ENCODE peak calls at places on chromosomes 2 and 18, in nine cellular contexts. I is CD4-positive, alpha-beta T cell; T is astrocyte of the spinal cord; M is mesendoderm; Y is T-helper 1 cell; G is stimulated activated CD8-positive, alpha-beta memory T cell treated with anti-CD3 and anti-CD28 coated beads, Interleukin-15, amount 100 ng/mL, for 4 hours; D is EL; S is IMR-90; N is activated gamma-delta T cell. Q is an unnamed sample.

GRCh38 chr2:238103465-238104070 is 3.4 kb downstream of the ESPNL start:
- DNase-seq in I (no peak), M (no peak), S (no peak), G (no peak), Y (no peak), D (no peak), N (no peak), T (no peak), Q (no peak)

GRCh38 chr2:1489486-1489885 is 76.2 kb downstream of the TPO start:
- DNase-seq in M (no peak), D (no peak), Y (no peak), N (no peak), S (no peak), G (no peak), I (no peak), T (no peak), Q (no peak)

GRCh38 chr18:77316013-77316412 is 66.4 kb downstream of the GALR1 start:
- DNase-seq in D (no peak), G (no peak), N (no peak), M (no peak), Y (no peak), S (no peak), I (no peak), T (no peak), Q (no peak)

GRCh38 chr2:109497447-109497846 is 116.3 kb downstream of the SEPTIN10 start:
- DNase-seq in S (peak), D (peak), G (no peak), I (no peak), N (no peak), Y (no peak), T (peak), M (no peak), Q (peak)

GRCh38 chr2:82819936-82820335 is 1639.1 kb downstream of the SUCLG1 start:
- DNase-seq in S (no peak), M (no peak), Y (no peak), I (no peak), N (no peak), G (no peak), T (no peak), D (peak), Q (no peak)

GRCh38 chr2:37323770-37324535 is 680 bp downstream of the PRKD3 start:
- DNase-seq in S (peak), Y (peak), M (peak), I (no peak), D (peak), G (no peak), N (peak), T (peak), Q (no peak)

GRCh38 chr2:203873921-203874631 is 6.5 kb downstream of the CTLA4 start:
- DNase-seq in D (no peak), S (no peak), T (peak), M (peak), G (no peak), I (no peak), N (no peak), Y (no peak), Q (peak)

GRCh38 chr2:173713904-173714555 is 251.1 kb downstream of the SP3 start:
- DNase-seq in N (no peak), D (no peak), Y (no peak), M (no peak), I (no peak), S (no peak), T (no peak), G (no peak), Q (no peak)

GRCh38 chr2:14712091-14712490 is 79.6 kb downstream of the LRATD1 start:
- DNase-seq in T (peak), I (no peak), D (no peak), G (no peak), N (no peak), M (no peak), Y (no peak), S (peak), Q (no peak)

GRCh38 chr2:98155291-98155690 is 68.3 kb downstream of the VWA3B start:
- DNase-seq in I (no peak), M (no peak), G (no peak), T (no peak), Y (no peak), D (no peak), S (no peak), N (no peak), Q (no peak)

GRCh38 chr2:129803067-129803466 is 176.4 kb upstream of the RAB6C start:
- DNase-seq in D (no peak), S (no peak), I (no peak), T (peak), Y (no peak), M (no peak), G (no peak), N (no peak), Q (no peak)

GRCh38 chr2:180077295-180077906 is 70.3 kb upstream of the CWC22 start:
- DNase-seq in S (peak), I (no peak), Y (no peak), G (no peak), T (peak), D (peak), M (peak), N (no peak), Q (peak)

GRCh38 chr2:159213296-159213695 is 73.2 kb downstream of the WDSUB1 start:
- DNase-seq in S (no peak), G (no peak), D (no peak), N (no peak), T (no peak), Y (no peak), I (no peak), M (no peak), Q (no peak)

GRCh38 chr2:86661333-86661732 is 37.7 kb upstream of the RNF103 start:
- DNase-seq in D (no peak), S (no peak), G (no peak), Y (no peak), I (no peak), M (peak), N (no peak), T (peak), Q (peak)

GRCh38 chr2:216732334-216732733 is 37.0 kb upstream of the IGFBP5 start:
- DNase-seq in M (no peak), G (no peak), N (no peak), T (no peak), S (no peak), I (no peak), D (no peak), Y (no peak), Q (no peak)

GRCh38 chr18:42509702-42510424 is 554.8 kb downstream of the PIK3C3 start:
- DNase-seq in G (no peak), D (no peak), S (no peak), T (no peak), I (no peak), M (no peak), N (no peak), Y (no peak), Q (no peak)

GRCh38 chr2:41206004-41206403 is 754.1 kb upstream of the SLC8A1 start:
- DNase-seq in G (no peak), Y (no peak), S (no peak), D (no peak), I (no peak), N (no peak), M (no peak), T (no peak), Q (no peak)

GRCh38 chr2:16215892-16216554 is 275.7 kb downstream of the MYCN start:
- DNase-seq in N (no peak), D (no peak), S (no peak), T (no peak), I (no peak), M (no peak), Y (no peak), G (no peak), Q (no peak)

GRCh38 chr18:49561127-49561376 is 805 bp upstream of the LIPG start:
- DNase-seq in M (no peak), I (no peak), D (peak), Y (no peak), S (no peak), G (no peak), T (no peak), N (no peak), Q (no peak)

GRCh38 chr2:12035956-12036639 is 289.7 kb downstream of the LPIN1 start:
- DNase-seq in T (no peak), G (no peak), S (no peak), N (no peak), I (no peak), M (no peak), D (no peak), Y (no peak), Q (no peak)

GRCh38 chr18:36340232-36340631 is 42.7 kb downstream of the FHOD3 start:
- DNase-seq in M (no peak), S (no peak), G (no peak), T (no peak), I (no peak), N (no peak), Y (no peak), D (no peak), Q (no peak)

GRCh38 chr2:16907645-16908282 is 242.1 kb upstream of the CYRIA start:
- DNase-seq in M (no peak), T (no peak), G (no peak), I (no peak), D (no peak), Y (no peak), S (no peak), N (no peak), Q (no peak)

GRCh38 chr2:241703128-241703604 is 1.3 kb downstream of the ING5 start:
- DNase-seq in I (no peak), M (peak), Y (no peak), T (peak), S (no peak), N (no peak), D (peak), G (no peak), Q (peak)

GRCh38 chr2:203871371-203871983 is 3.9 kb downstream of the CTLA4 start:
- DNase-seq in T (no peak), G (no peak), Y (no peak), S (no peak), I (no peak), D (no peak), N (no peak), M (no peak), Q (peak)

GRCh38 chr2:148928395-148928794 is 53.4 kb downstream of the KIF5C start:
- DNase-seq in S (no peak), N (no peak), Y (no peak), T (no peak), M (no peak), I (no peak), G (no peak), D (no peak), Q (no peak)

GRCh38 chr18:63102941-63103744 is 216.4 kb downstream of the BCL2 start:
- DNase-seq in T (no peak), N (no peak), I (no peak), M (peak), G (no peak), Y (no peak), D (no peak), S (no peak), Q (no peak)